ENCODE peak calls at places on chromosomes 1 and 21, in six cellular contexts. Z is GM12891, C is GM12878, J is K562, K is H1, F is HepG2. W is an unnamed sample.
A peak's percentile ranks its signal among the peaks of the same experiment; 100 is the strongest.

GRCh38 chr1:81619156-81619555 is 181.6 kb upstream of the ADGRL2 start:
- DNase-seq in Z (no peak), C (no peak), J (no peak), K (no peak), F (no peak), W (no peak)

GRCh38 chr1:26787706-26788514 is at the start of gene PIGV:
- DNase-seq in Z (peak; percentile 80), C (no peak), J (peak; percentile 95), K (peak; percentile 95), F (peak; percentile 64), W (peak; percentile 81)

GRCh38 chr1:20234761-20235540 is 48.6 kb upstream of the PLA2G2C start:
- DNase-seq in Z (no peak), C (no peak), J (no peak), K (no peak), F (no peak), W (no peak)

GRCh38 chr1:12344611-12345299 is 114.9 kb downstream of the VPS13D start:
- DNase-seq in Z (no peak), C (peak; percentile 31), J (no peak), K (no peak), F (no peak), W (no peak)

GRCh38 chr1:5770981-5771765 is 221.1 kb downstream of the NPHP4 start:
- DNase-seq in Z (no peak), C (no peak), J (no peak), K (no peak), F (peak; percentile 5), W (no peak)

GRCh38 chr1:168488153-168488552 is 55.6 kb downstream of the XCL2 start:
- DNase-seq in Z (no peak), C (no peak), J (no peak), K (no peak), F (no peak), W (no peak)

GRCh38 chr1:81165963-81166362 is 634.8 kb upstream of the ADGRL2 start:
- DNase-seq in Z (no peak), C (no peak), J (no peak), K (no peak), F (no peak), W (no peak)

GRCh38 chr1:202815120-202815519 is 4.4 kb downstream of the PCAT6 start:
- DNase-seq in Z (no peak), C (no peak), J (no peak), K (no peak), F (peak; percentile 18), W (no peak)

GRCh38 chr21:32372755-32373154 is 20.1 kb downstream of the URB1 start:
- DNase-seq in Z (no peak), C (no peak), J (no peak), K (no peak), F (no peak), W (no peak)

GRCh38 chr1:60697204-60697994 is 385.0 kb upstream of the NFIA start:
- DNase-seq in Z (no peak), C (no peak), J (no peak), K (no peak), F (no peak), W (no peak)

GRCh38 chr1:39076127-39076798 is 50.1 kb downstream of the NDUFS5 start:
- DNase-seq in Z (no peak), C (no peak), J (peak; percentile 16), K (no peak), F (peak; percentile 81), W (no peak)

GRCh38 chr1:67009792-67010191 is 44.2 kb downstream of the SLC35D1 start:
- DNase-seq in Z (no peak), C (no peak), J (no peak), K (no peak), F (no peak), W (no peak)

GRCh38 chr1:227557962-227558806 is 5.2 kb upstream of the ZNF678 start:
- DNase-seq in Z (no peak), C (no peak), J (no peak), K (no peak), F (no peak), W (no peak)

GRCh38 chr1:38030596-38031512 is 15.7 kb downstream of the POU3F1 start:
- DNase-seq in Z (no peak), C (no peak), J (no peak), K (no peak), F (no peak), W (no peak)

GRCh38 chr1:231272880-231273279 is 31.9 kb downstream of the GNPAT start:
- DNase-seq in Z (no peak), C (no peak), J (no peak), K (no peak), F (no peak), W (no peak)

GRCh38 chr1:110218739-110219138 is 8.6 kb downstream of the KCNC4 start:
- DNase-seq in Z (no peak), C (no peak), J (peak; percentile 36), K (no peak), F (no peak), W (no peak)

GRCh38 chr1:21914880-21915640 is 22.1 kb downstream of the HSPG2 start:
- DNase-seq in Z (no peak), C (no peak), J (peak; percentile 68), K (no peak), F (no peak), W (no peak)

GRCh38 chr1:160171352-160171751 is 19.0 kb upstream of the CASQ1 start:
- DNase-seq in Z (no peak), C (no peak), J (no peak), K (no peak), F (no peak), W (no peak)

GRCh38 chr21:15592271-15592860 is 137.4 kb upstream of the USP25 start:
- DNase-seq in Z (no peak), C (no peak), J (peak; percentile 17), K (no peak), F (peak; percentile 44), W (no peak)

GRCh38 chr1:229420765-229421164 is 13.1 kb downstream of the ACTA1 start:
- DNase-seq in Z (no peak), C (no peak), J (no peak), K (no peak), F (no peak), W (no peak)

GRCh38 chr1:173590557-173590956 is 12.3 kb downstream of the SLC9C2 start:
- DNase-seq in Z (no peak), C (no peak), J (no peak), K (no peak), F (no peak), W (no peak)

GRCh38 chr21:25934771-25935224 is 200.0 kb downstream of the GABPA start:
- DNase-seq in Z (no peak), C (no peak), J (no peak), K (no peak), F (peak; percentile 44), W (no peak)

GRCh38 chr1:110524311-110525249 is 5.6 kb upstream of the KCNA10 start:
- DNase-seq in Z (peak; percentile 53), C (no peak), J (peak; percentile 83), K (peak; percentile 81), F (peak; percentile 21), W (peak; percentile 43)

GRCh38 chr1:232123775-232124659 is 497.4 kb downstream of the DISC1 start:
- DNase-seq in Z (no peak), C (no peak), J (no peak), K (no peak), F (no peak), W (no peak)

GRCh38 chr1:45411510-45411899 is 71.3 kb upstream of the MUTYH start:
- DNase-seq in Z (no peak), C (no peak), J (no peak), K (no peak), F (peak; percentile 7), W (no peak)

GRCh38 chr1:168636200-168636599 is 59.8 kb downstream of the XCL1 start:
- DNase-seq in Z (no peak), C (no peak), J (no peak), K (no peak), F (no peak), W (no peak)

GRCh38 chr1:41348394-41348793 is 12.8 kb upstream of the FOXO6 start:
- DNase-seq in Z (no peak), C (no peak), J (no peak), K (peak; percentile 13), F (no peak), W (no peak)

DNA sequence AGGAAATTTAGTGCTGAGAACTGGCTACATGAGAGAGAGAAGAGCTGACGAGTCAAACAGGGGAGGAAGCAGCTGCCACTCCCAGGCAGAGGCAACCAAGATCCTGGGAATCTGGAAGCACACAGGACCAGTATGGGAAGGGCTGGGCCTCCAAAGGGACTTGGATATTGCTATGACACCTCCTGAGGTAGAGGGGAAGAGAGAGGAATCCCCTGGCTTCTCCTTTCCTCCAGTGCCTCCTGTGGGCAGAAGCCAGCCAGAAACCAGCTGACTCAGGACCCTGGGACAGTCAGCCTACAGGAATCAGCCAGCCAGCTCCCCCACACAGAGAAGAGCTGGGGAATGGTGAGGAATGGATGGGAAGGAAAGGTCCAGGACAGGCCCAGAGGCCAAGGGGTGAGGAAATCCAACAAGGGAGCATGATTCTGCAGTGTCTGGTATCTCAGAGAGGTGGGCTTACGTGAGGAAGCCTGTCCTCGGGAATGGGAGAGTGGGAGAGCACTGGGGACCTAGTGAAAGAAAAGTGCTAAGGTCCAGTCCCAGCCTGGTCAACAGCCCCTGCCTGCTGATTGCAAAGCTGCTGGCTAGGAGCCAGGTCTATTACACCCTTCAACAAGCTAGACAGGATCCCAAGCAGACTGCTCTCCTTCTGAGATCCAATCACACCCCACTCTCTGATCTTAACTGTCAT is 43.5 kb downstream of the NAV1 start:
- DNase-seq in Z (no peak), C (no peak), J (peak; percentile 83), K (no peak), F (no peak), W (no peak)
- TF ChIP-seq TAF1 in Z (no peak), C (no peak), J (no peak), K (no peak), F (no peak), W (no peak)

GRCh38 chr21:36135391-36136094 is 664 bp downstream of the CBR3 start:
- DNase-seq in Z (peak; percentile 48), C (no peak), J (no peak), K (peak; percentile 61), F (no peak), W (peak; percentile 60)
- TF ChIP-seq POLR2A in Z (no peak), C (no peak), J (no peak), K (no peak), F (no peak), W (no peak)

DNA sequence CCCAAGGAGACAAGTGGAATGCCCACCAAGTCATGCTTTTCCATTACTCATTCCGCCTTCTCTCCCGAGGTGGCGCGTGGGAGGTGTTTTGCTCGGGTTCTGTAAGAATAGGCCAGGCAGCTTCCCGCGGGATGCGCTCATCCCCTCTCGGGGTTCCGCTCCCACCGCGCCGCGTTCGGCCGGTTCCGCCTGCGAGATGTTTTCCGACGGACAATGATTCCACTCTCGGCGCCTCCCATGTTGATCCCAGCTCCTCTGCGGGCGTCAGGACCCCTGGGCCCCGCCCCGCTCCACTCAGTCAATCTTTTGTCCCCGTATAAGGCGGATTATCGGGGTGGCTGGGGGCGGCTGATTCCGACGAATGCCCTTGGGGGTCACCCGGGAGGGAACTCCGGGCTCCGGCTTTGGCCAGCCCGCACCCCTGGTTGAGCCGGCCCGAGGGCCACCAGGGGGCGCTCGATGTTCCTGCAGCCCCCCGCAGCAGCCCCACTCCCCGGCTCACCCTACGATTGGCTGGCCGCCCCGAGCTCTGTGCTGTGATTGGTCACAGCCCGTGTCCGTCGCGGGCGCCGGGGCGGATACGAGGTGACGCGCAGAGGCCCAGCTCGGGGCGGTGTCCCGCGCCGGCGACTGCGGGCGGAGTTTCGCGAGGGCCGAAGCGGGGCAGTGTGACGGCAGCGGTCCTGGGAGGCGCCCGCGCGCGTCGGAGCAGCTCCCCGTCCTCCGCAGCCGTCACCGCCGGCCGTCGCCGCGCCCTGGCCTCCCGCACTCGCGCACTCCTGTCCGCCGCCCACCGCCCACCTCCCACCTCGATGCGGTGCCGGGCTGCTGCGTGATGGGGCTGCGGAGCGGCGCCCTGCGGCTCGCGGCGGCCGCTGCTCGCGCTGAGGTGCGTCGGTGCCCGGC is at the start of gene KIF1B:
- DNase-seq in Z (peak; percentile 100), C (peak; percentile 87), J (peak; percentile 100), K (peak; percentile 99), F (peak; percentile 91), W (peak; percentile 99)
- TF ChIP-seq POLR2AphosphoS5 in Z (no peak), C (peak; percentile 63), J (peak; percentile 36), K (peak; percentile 91), F (peak; percentile 60), W (no peak)

GRCh38 chr1:206489980-206490534 is 17.3 kb upstream of the RASSF5 start:
- DNase-seq in Z (peak; percentile 84), C (no peak), J (peak; percentile 90), K (peak; percentile 97), F (peak; percentile 35), W (peak; percentile 87)
- TF ChIP-seq TAF1 in Z (no peak), C (no peak), J (no peak), K (peak; percentile 22), F (no peak), W (no peak)

W was measured in GM12892.